ENCODE peak calls at places on chromosomes 4 and X, in four cellular contexts. X, H, F and U are unnamed samples.
A peak's percentile ranks its signal among the peaks of the same experiment; 100 is the strongest.

GRCh38 chr4:78889955-78890354 is 49.3 kb downstream of the PAQR3 start:
- DNase-seq in X (no peak), H (no peak), F (no peak), U (no peak)

GRCh38 chrX:109485470-109486340 is 3.8 kb upstream of the GUCY2F start:
- DNase-seq in X (peak; percentile 81), H (peak; percentile 25), F (peak; percentile 53), U (peak; percentile 45)

GRCh38 chrX:50827996-50828395 is 14.0 kb upstream of the SHROOM4 start:
- DNase-seq in X (peak; percentile 50), H (no peak), F (no peak), U (no peak)

GRCh38 chrX:1477229-1477628 is 24.5 kb upstream of the ASMTL start:
- DNase-seq in X (no peak), H (no peak), F (no peak), U (no peak)

GRCh38 chr4:76993787-76994641 is 44.5 kb downstream of the SEPTIN11 start:
- DNase-seq in X (no peak), H (peak; percentile 70), F (no peak), U (peak; percentile 86)

GRCh38 chr4:168634276-168634802 is 137.5 kb downstream of the PALLD start:
- DNase-seq in X (peak; percentile 99), H (no peak), F (peak; percentile 40), U (peak; percentile 74)

GRCh38 chrX:35561985-35562384 is 236.2 kb upstream of the MAGEB16 start:
- DNase-seq in X (no peak), H (no peak), F (no peak), U (no peak)

GRCh38 chrX:153554519-153555167 is 37.2 kb downstream of the ATP2B3 start:
- DNase-seq in X (peak; percentile 22), H (peak; percentile 26), F (peak; percentile 49), U (no peak)